ENCODE peak calls at places on chromosomes 1 and 21, in five cellular contexts. A is GM12891; U is stimulated activated CD4-positive, alpha-beta T cell treated with anti-CD3 and anti-CD28 coated beads, Interleukin-4, amount 100 ng/mL, for 4 hours; D is iris pigment epithelial cell; X is heart left ventricle. V is an unnamed sample.

GRCh38 chr1:208029381-208030319 is 118.7 kb upstream of the CD34 start:
- DNase-seq in D (peak; percentile 80), U (no peak), A (no peak), X (no peak), V (no peak)

GRCh38 chr1:63317007-63317813 is 5.2 kb upstream of the FOXD3 start:
- DNase-seq in U (peak; percentile 44), X (peak; percentile 67), A (peak; percentile 68), D (peak; percentile 47), V (peak; percentile 80)

GRCh38 chr21:27423906-27424595 is 457.2 kb upstream of the ADAMTS5 start:
- DNase-seq in X (no peak), A (no peak), U (no peak), D (peak; percentile 74), V (no peak)

GRCh38 chr1:55309786-55310516 is 94.8 kb upstream of the USP24 start:
- DNase-seq in A (no peak), X (no peak), U (no peak), D (no peak), V (no peak)

GRCh38 chr1:19596065-19596718 is 47.9 kb upstream of the NBL1 start:
- DNase-seq in U (no peak), D (no peak), A (no peak), X (no peak), V (no peak)

GRCh38 chr1:206066479-206067171 is 13.7 kb downstream of the RHEX start:
- DNase-seq in A (no peak), X (no peak), U (no peak), D (peak; percentile 9), V (no peak)

GRCh38 chr1:54070549-54070915 is 17.1 kb downstream of the TCEANC2 start:
- DNase-seq in A (no peak), U (no peak), D (peak; percentile 17), X (no peak), V (no peak)

GRCh38 chr1:3292051-3292722 is 162.3 kb upstream of the ARHGEF16 start:
- DNase-seq in X (peak; percentile 85), D (no peak), U (no peak), A (no peak), V (no peak)

GRCh38 chr21:37564924-37565529 is 198.5 kb downstream of the DYRK1A start:
- DNase-seq in X (no peak), U (no peak), D (peak; percentile 21), A (no peak), V (no peak)

GRCh38 chr1:202288177-202288576 is 53.6 kb downstream of the UBE2T start:
- DNase-seq in X (no peak), A (no peak), D (no peak), U (no peak), V (no peak)

GRCh38 chr1:41633764-41634163 is 149.3 kb upstream of the EDN2 start:
- DNase-seq in X (no peak), D (no peak), U (no peak), A (no peak), V (no peak)

GRCh38 chr1:15876357-15876756 is 28.9 kb downstream of the SPEN start:
- DNase-seq in D (peak; percentile 14), A (no peak), X (no peak), U (no peak), V (no peak)

GRCh38 chr1:21072721-21073120 is 104.0 kb downstream of the EIF4G3 start:
- DNase-seq in X (no peak), D (peak; percentile 86), U (no peak), A (no peak), V (no peak)

GRCh38 chr21:45590726-45591618 is 48.7 kb upstream of the SLC19A1 start:
- DNase-seq in A (peak; percentile 70), D (no peak), U (peak; percentile 80), X (peak; percentile 43), V (peak; percentile 79)

GRCh38 chr21:41681939-41682718 is 84.7 kb downstream of the RIPK4 start:
- DNase-seq in X (no peak), U (no peak), D (no peak), A (no peak), V (no peak)

V was measured in sigmoid colon.